ENCODE peak calls at places on chromosomes 16 and 17, in six cellular contexts. D is mammary epithelial cell, Y is fibroblast of lung, Z is esophagus squamous epithelium, P is GM23338, C is body of pancreas. W is an unnamed sample.

GRCh38 chr17:4704991-4705390 is 1.1 kb upstream of the PELP1 start:
- DNase-seq in D (no peak), Y (no peak), Z (no peak), P (no peak), C (no peak), W (no peak)

GRCh38 chr17:64133546-64134215 is 3.7 kb upstream of the ERN1 start:
- DNase-seq in D (peak; percentile 54), Y (peak; percentile 79), Z (no peak), P (peak; percentile 83), C (peak; percentile 44), W (no peak)

GRCh38 chr16:87951550-87952538 is 610 bp downstream of the BANP start:
- DNase-seq in D (no peak), Y (peak; percentile 18), Z (no peak), P (peak; percentile 33), C (peak; percentile 33), W (no peak)

GRCh38 chr17:28635506-28635905 is 9.5 kb downstream of the BLTP2 start:
- DNase-seq in D (no peak), Y (no peak), Z (no peak), P (no peak), C (no peak), W (no peak)

GRCh38 chr16:70548936-70549335 is 25.3 kb downstream of the SF3B3 start:
- DNase-seq in D (peak; percentile 35), Y (no peak), Z (no peak), P (no peak), C (no peak), W (no peak)

GRCh38 chr17:31875081-31875480 is 16.0 kb upstream of the COPRS start:
- DNase-seq in D (no peak), Y (no peak), Z (no peak), P (no peak), C (no peak), W (no peak)

GRCh38 chr17:80308672-80309517 is 48.2 kb downstream of the RNF213 start:
- DNase-seq in D (no peak), Y (no peak), Z (no peak), P (no peak), C (no peak), W (no peak)

GRCh38 chr17:2138768-2139167 is 83.9 kb downstream of the HIC1 start:
- DNase-seq in D (no peak), Y (peak; percentile 30), Z (no peak), P (no peak), C (peak; percentile 20), W (no peak)

GRCh38 chr17:66337866-66338472 is 35.6 kb downstream of the PRKCA start:
- DNase-seq in D (no peak), Y (no peak), Z (no peak), P (no peak), C (no peak), W (no peak)

GRCh38 chr17:77491921-77492445 is 351.2 kb downstream of the SEC14L1 start:
- DNase-seq in D (no peak), Y (no peak), Z (no peak), P (no peak), C (peak; percentile 10), W (peak; percentile 11)

GRCh38 chr16:47905771-47906170 is 250.0 kb downstream of the ABCC12 start:
- DNase-seq in D (peak; percentile 90), Y (no peak), Z (no peak), P (no peak), C (no peak), W (no peak)

GRCh38 chr16:11405331-11406176 is 60.3 kb downstream of the RMI2 start:
- DNase-seq in D (no peak), Y (peak; percentile 13), Z (no peak), P (peak; percentile 87), C (no peak), W (no peak)

GRCh38 chr16:81155769-81156168 is 59.6 kb upstream of the GCSH start:
- DNase-seq in D (no peak), Y (no peak), Z (no peak), P (no peak), C (no peak), W (no peak)

GRCh38 chr17:7308625-7309433 is 1.4 kb downstream of the EIF5A start:
- DNase-seq in D (peak; percentile 81), Y (peak; percentile 83), Z (no peak), P (peak; percentile 91), C (peak; percentile 84), W (peak; percentile 63)

GRCh38 chr17:37134050-37134449 is 185.3 kb downstream of the AATF start:
- DNase-seq in D (no peak), Y (no peak), Z (no peak), P (no peak), C (no peak), W (no peak)

GRCh38 chr16:10877472-10877946 is 507 bp downstream of the CIITA start:
- DNase-seq in D (no peak), Y (no peak), Z (no peak), P (peak; percentile 38), C (no peak), W (no peak)

GRCh38 chr16:10579965-10580918 is at the start of gene EMP2:
- DNase-seq in D (peak; percentile 80), Y (peak; percentile 61), Z (no peak), P (peak; percentile 87), C (peak; percentile 77), W (peak; percentile 88)

GRCh38 chr17:78933959-78934568 is 8.9 kb upstream of the TIMP2 start:
- DNase-seq in D (peak; percentile 90), Y (peak; percentile 99), Z (peak; percentile 52), P (peak; percentile 65), C (peak; percentile 99), W (peak; percentile 95)

GRCh38 chr16:57997176-57997527 is 3.3 kb downstream of the ZNF319 start:
- DNase-seq in D (no peak), Y (no peak), Z (no peak), P (no peak), C (no peak), W (no peak)

GRCh38 chr17:80252871-80253270 is 7.8 kb upstream of the RNF213 start:
- DNase-seq in D (peak; percentile 64), Y (peak; percentile 6), Z (no peak), P (peak; percentile 85), C (peak; percentile 79), W (peak; percentile 40)

GRCh38 chr16:85238233-85238647 is 126.0 kb upstream of the CIBAR2 start:
- DNase-seq in D (no peak), Y (peak; percentile 97), Z (no peak), P (peak; percentile 80), C (peak; percentile 40), W (peak; percentile 51)

GRCh38 chr17:30530346-30531025 is 53.3 kb downstream of the GOSR1 start:
- DNase-seq in D (no peak), Y (no peak), Z (no peak), P (no peak), C (no peak), W (no peak)

GRCh38 chr17:6173653-6174052 is 103.5 kb downstream of the WSCD1 start:
- DNase-seq in D (no peak), Y (no peak), Z (no peak), P (no peak), C (no peak), W (no peak)

GRCh38 chr17:82213251-82214011 is 789 bp upstream of the CCDC57 start:
- DNase-seq in D (peak; percentile 66), Y (peak; percentile 69), Z (no peak), P (peak; percentile 66), C (peak; percentile 36), W (no peak)

GRCh38 chr17:42325026-42325425 is 36.7 kb downstream of the STAT5A start:
- DNase-seq in D (peak; percentile 95), Y (peak; percentile 43), Z (no peak), P (no peak), C (no peak), W (no peak)

GRCh38 chr17:77126519-77126918 is 14.2 kb upstream of the SEC14L1 start:
- DNase-seq in D (peak; percentile 91), Y (no peak), Z (no peak), P (no peak), C (peak; percentile 95), W (no peak)

GRCh38 chr16:4093495-4094137 is 22.6 kb downstream of the ADCY9 start:
- DNase-seq in D (no peak), Y (no peak), Z (no peak), P (no peak), C (no peak), W (peak; percentile 48)
- H3K4me1 ChIP-seq in D (no peaks in the 10 kb centered on the region), Y (peaks cover 8% of the 10 kb centered on the region), Z (no peaks in the 10 kb centered on the region), P (no peaks in the 10 kb centered on the region), C (peaks cover 62% of the 10 kb centered on the region), W (peaks cover 78% of the 10 kb centered on the region)

DNA sequence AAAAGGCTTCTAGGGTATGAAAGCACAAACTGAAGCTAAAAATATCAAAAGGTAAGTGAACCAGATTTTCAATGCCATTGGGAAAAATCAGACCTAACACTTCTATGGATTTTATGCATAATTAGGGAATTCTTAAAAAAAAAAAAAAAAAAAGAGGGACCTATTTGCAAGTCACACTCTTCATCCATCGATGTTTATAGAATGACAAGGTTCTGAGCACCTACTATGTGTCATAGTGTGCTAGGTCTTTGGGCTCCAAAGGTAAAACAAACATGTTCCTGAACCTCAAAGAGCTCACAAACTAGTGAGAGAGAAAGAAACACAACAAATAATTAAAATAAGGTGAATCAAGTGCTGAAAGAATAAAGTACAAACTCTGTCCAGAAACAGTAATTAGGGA is 1.9 kb downstream of the HEATR6 start:
- DNase-seq in D (no peak), Y (no peak), Z (no peak), P (no peak), C (no peak), W (no peak)
- H3K4me3 ChIP-seq in D (no peak overlapping the region), Y (no peak overlapping the region), Z (no peak overlapping the region), P (peak overlapping the region; percentile 20), C (no peak overlapping the region), W (no peak overlapping the region)

DNA sequence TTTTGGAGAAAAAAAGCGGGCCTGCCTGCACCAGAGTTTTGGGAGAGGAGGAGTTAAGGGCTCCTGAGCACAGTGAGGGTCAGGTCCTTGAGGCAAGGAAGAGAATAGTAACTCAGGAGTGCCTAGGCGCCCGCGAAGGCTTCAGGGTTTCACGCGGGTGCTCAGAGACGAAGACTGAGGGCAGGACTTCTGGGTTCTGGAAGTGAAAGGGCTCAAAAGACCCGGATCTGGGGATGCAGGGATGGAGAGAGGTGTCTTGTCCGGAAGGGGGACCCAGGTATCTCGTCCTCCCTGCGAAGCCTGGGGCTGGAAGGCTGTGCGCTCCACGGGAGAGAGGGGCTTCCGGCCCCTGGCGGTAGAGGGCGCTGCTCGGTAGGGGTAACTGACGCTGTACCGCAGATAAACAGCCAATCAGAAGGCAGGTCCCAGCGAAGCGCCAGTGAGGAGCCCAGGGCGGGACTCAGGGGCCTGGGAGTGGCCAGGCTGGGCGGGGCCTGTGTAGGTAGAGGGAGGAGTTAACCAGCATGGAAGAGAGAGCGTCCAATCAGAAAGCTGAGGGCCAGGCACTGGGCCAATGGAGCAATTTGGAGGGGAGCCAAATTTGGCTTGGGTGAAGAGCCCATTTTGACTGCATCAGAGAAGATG is 729 bp downstream of the TGFB1I1 start:
- DNase-seq in D (peak; percentile 90), Y (peak; percentile 94), Z (no peak), P (peak; percentile 92), C (peak; percentile 84), W (peak; percentile 88)
- TF ChIP-seq CTCF in D (peak; percentile 84), Y (peak; percentile 76), Z (peak; percentile 66), P (peak; percentile 90), C (peak; percentile 34), W (peak; percentile 73)

GRCh38 chr17:38467491-38467890 is 39.2 kb downstream of the ARHGAP23 start:
- DNase-seq in D (no peak), Y (no peak), Z (no peak), P (no peak), C (no peak), W (no peak)

GRCh38 chr17:38465420-38466345 is 37.4 kb downstream of the ARHGAP23 start:
- DNase-seq in D (peak; percentile 71), Y (no peak), Z (no peak), P (no peak), C (peak; percentile 55), W (peak; percentile 72)

GRCh38 chr17:38464723-38465419 is 36.6 kb downstream of the ARHGAP23 start:
- DNase-seq in D (peak; percentile 85), Y (peak; percentile 96), Z (no peak), P (peak; percentile 21), C (peak; percentile 64), W (peak; percentile 84)

GRCh38 chr17:38466346-38467315 is 38.4 kb downstream of the ARHGAP23 start:
- DNase-seq in D (no peak), Y (no peak), Z (no peak), P (no peak), C (no peak), W (peak; percentile 42)

GRCh38 chr17:38469875-38470274 is 41.6 kb downstream of the ARHGAP23 start:
- DNase-seq in D (no peak), Y (peak; percentile 70), Z (no peak), P (peak; percentile 54), C (no peak), W (no peak)
- H3K4me1 ChIP-seq in D (peaks cover 26% of the 10 kb centered on the region), Y (peaks cover 31% of the 10 kb centered on the region), Z (peaks cover 15% of the 10 kb centered on the region), P (no peaks in the 10 kb centered on the region), C (peaks cover 4% of the 10 kb centered on the region), W (peaks cover 69% of the 10 kb centered on the region)